ENCODE peak calls at places on chromosomes 1 and 21, in four cellular contexts. S is lower lobe of right lung; P is mucosa of descending colon; I is CD8-positive, alpha-beta T cell. R is an unnamed sample.

GRCh38 chr1:203996126-203996525 is 76.8 kb upstream of the SOX13 start:
- DNase-seq in S (no peak), P (no peak), I (no peak), R (no peak)

GRCh38 chr21:32372755-32373154 is 20.1 kb downstream of the URB1 start:
- DNase-seq in P (no peak), I (no peak), S (no peak), R (no peak)

GRCh38 chr21:30577766-30578165 is 12.4 kb downstream of the KRTAP22-2 start:
- DNase-seq in I (no peak), S (no peak), P (no peak), R (no peak)

GRCh38 chr21:31235671-31236450 is 108.2 kb downstream of the TIAM1 start:
- DNase-seq in I (no peak), S (no peak), P (no peak), R (no peak)

GRCh38 chr1:240765732-240766363 is 153.9 kb upstream of the GREM2 start:
- DNase-seq in I (no peak), S (no peak), P (no peak), R (no peak)

GRCh38 chr1:174265273-174265672 is 106.0 kb downstream of the RABGAP1L start:
- DNase-seq in P (no peak), S (no peak), I (no peak), R (no peak)

GRCh38 chr1:66996018-66996682 is 57.8 kb downstream of the SLC35D1 start:
- DNase-seq in S (no peak), I (peak), P (no peak), R (peak)

GRCh38 chr1:113210248-113210647 is 137.2 kb downstream of the LRIG2 start:
- DNase-seq in P (peak), I (no peak), S (no peak), R (no peak)

DNA sequence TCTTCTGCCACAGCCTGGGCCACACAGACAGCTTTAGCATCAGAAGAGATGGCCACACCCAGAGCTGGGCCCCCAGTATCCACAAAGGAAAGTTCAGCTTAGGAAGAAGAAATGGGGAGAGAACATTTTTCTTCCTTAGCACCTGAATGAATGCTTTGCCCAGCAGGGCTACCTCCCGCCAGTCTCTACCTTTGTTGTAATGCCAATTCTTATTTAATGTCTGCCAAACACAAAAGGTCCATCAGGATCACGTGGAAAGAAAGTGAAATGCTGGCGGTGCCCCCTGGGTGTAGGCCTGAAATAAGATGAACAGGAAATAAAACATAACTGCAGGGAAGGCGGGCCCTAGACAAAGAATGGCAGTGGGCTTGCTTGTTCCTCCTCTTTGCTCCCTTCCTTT is 125.6 kb downstream of the CACNA1E start:
- DNase-seq in P (no peak), I (no peak), S (no peak), R (no peak)
- TF ChIP-seq CTCF in P (no peak), I (no peak), S (no peak), R (no peak)

DNA sequence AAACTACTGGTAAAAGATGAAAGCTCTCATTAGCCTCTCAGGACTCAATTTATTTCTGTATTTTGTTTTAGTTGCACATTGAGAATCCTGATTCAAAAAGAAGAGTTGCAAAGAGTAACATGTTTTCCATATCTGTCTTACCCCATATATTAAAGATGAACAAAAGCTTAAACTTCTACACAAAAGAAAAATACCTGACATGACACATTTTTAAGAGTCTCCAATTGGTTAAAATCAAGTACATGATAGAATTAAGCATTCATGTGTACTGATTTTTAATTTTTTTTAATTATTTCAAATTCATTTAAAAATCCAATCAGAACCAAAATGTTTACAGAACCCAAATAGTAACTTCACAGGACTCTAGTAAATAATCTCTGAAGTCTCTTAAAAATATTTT is 72.0 kb downstream of the FOXJ3 start:
- DNase-seq in S (no peak), I (no peak), P (no peak), R (no peak)
- TF ChIP-seq CTCF in S (no peak), I (no peak), P (no peak), R (no peak)

GRCh38 chr1:54227091-54227602 is 27.2 kb downstream of the MRPL37 start:
- DNase-seq in S (no peak), I (no peak), P (no peak), R (no peak)

GRCh38 chr1:54228638-54229079 is 28.7 kb downstream of the MRPL37 start:
- DNase-seq in P (no peak), I (no peak), S (no peak), R (no peak)

GRCh38 chr1:54225986-54226559 is 26.1 kb downstream of the MRPL37 start:
- DNase-seq in I (no peak), P (no peak), S (no peak), R (no peak)

GRCh38 chr1:54229281-54229891 is 29.4 kb downstream of the MRPL37 start:
- DNase-seq in I (no peak), S (no peak), P (no peak), R (no peak)

DNA sequence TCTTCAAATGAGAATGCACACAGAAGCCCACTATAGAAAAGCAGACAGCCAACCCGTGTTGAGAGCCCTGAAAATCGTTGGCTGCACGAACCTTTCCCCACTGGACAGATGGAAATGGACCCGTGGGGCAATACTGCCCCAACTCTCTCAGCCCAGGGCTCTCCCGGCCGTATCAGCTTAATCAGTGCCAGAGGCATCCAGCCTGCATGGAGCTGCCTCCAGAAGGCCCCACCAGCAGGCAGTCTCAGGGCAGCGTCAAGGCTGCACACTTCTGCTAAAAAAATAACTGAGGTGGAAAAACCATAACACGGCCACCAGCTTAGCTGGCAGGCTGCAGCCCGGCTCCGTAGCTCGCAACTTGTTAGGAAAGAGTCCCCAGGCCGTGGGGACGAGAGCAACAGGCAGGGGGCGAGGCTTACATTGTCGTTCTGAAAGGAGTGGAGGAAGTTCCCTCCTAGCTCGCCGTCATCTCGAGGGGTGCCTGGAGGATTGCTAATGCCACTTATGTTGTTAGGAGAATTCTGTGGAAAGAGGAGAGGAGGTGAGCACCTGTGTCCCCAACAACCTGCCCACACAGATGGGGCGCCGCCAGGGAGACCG is 28.0 kb downstream of the MRPL37 start:
- DNase-seq in I (no peak), P (no peak), S (no peak), R (no peak)
- TF ChIP-seq CTCF in I (no peak), P (no peak), S (no peak), R (no peak)

GRCh38 chr21:39373634-39374033 is 24.7 kb upstream of the HMGN1 start:
- DNase-seq in I (no peak), P (no peak), S (no peak), R (no peak)
- TF ChIP-seq CTCF in I (no peak), P (no peak), S (no peak), R (peak)

DNA sequence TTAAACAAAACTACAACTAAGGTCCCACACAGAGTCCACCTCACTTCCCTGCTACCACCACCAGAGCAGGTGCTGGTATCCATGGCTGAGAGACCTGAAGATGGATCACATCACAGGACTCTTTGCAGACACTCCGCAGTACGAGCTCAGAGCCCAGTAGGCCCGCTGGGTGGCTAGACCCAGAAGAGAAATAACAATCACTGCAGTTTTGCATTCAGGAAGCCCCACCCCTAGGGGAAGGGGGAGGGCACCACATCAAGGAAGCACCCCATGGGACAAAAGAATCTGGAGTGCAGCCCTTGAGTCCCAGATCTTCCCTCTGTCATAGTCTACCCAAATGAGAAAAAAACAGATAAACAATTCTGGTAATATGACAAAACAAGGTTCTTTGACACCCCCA is 56.9 kb downstream of the ZNF648 start:
- DNase-seq in P (no peak), S (no peak), I (no peak), R (no peak)
- TF ChIP-seq CTCF in P (no peak), S (no peak), I (no peak), R (no peak)

DNA sequence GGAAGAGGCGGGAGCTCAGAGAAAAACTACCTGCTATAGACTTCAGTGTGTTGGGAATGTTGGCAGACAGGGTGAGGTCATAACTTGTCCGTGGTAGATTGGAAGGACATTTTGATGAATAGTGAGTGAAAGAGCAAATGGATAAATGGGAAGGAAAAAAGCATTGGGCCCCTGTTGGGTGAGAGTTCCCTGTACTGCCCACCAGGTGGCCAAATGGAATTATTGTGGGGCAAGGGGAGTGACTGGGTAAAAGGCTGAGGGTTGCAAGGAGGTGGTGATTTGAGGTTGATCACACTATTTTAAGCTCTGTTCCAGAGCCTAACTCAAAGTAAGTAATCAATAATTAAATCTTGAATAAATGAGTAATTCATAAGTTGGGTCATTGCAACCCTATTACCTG is 60.4 kb downstream of the MRPS6 start:
- DNase-seq in S (no peak), P (no peak), I (no peak), R (no peak)
- TF ChIP-seq CTCF in S (no peak), P (no peak), I (no peak), R (peak)

GRCh38 chr1:38558476-38559179 is 300.9 kb downstream of the RRAGC start:
- DNase-seq in P (no peak), S (no peak), I (no peak), R (no peak)
- TF ChIP-seq CTCF in P (no peak), S (no peak), I (no peak), R (no peak)